ENCODE peak calls at places on chromosomes 16 and 17, in seven cellular contexts. G is activated CD4-positive, alpha-beta T cell treated with anti-CD3 and anti-CD28 coated beads for 24 hours; W is NCI-H460; U is stomach; O is mammary epithelial cell; Y is stromal cell of bone marrow; B is heart left ventricle. X is an unnamed sample.

GRCh38 chr16:85056211-85056748 is 28.7 kb downstream of the KIAA0513 start:
- DNase-seq in G (no peak), W (no peak), U (no peak), O (no peak), Y (no peak), B (no peak), X (no peak)

GRCh38 chr16:12002447-12003006 is 26.0 kb downstream of the SNX29 start:
- DNase-seq in G (no peak), W (no peak), U (no peak), O (no peak), Y (peak; percentile 53), B (peak; percentile 37), X (peak; percentile 51)

GRCh38 chr17:9021985-9022552 is 759 bp downstream of the NTN1 start:
- DNase-seq in G (no peak), W (no peak), U (no peak), O (peak; percentile 51), Y (no peak), B (peak; percentile 45), X (no peak)

GRCh38 chr17:58507123-58507634 is 7.3 kb downstream of the MTMR4 start:
- DNase-seq in G (no peak), W (no peak), U (no peak), O (no peak), Y (no peak), B (peak; percentile 67), X (no peak)

GRCh38 chr17:28982191-28982793 is 23.5 kb downstream of the SEZ6 start:
- DNase-seq in G (peak; percentile 10), W (no peak), U (no peak), O (no peak), Y (no peak), B (no peak), X (no peak)

GRCh38 chr17:47654991-47655390 is 5.3 kb downstream of the KPNB1 start:
- DNase-seq in G (no peak), W (no peak), U (peak; percentile 44), O (no peak), Y (no peak), B (no peak), X (no peak)

GRCh38 chr16:49920397-49920796 is 64.5 kb upstream of the ZNF423 start:
- DNase-seq in G (no peak), W (no peak), U (no peak), O (no peak), Y (no peak), B (no peak), X (no peak)

GRCh38 chr16:67246081-67246944 is 968 bp downstream of the FHOD1 start:
- DNase-seq in G (no peak), W (peak; percentile 69), U (peak; percentile 95), O (peak; percentile 88), Y (peak; percentile 74), B (peak; percentile 87), X (peak; percentile 92)

GRCh38 chr16:87382023-87382785 is 1.4 kb downstream of the FBXO31 start:
- DNase-seq in G (no peak), W (no peak), U (no peak), O (no peak), Y (no peak), B (no peak), X (no peak)

GRCh38 chr17:38333635-38334295 is 10.0 kb downstream of the GPR179 start:
- DNase-seq in G (no peak), W (peak; percentile 33), U (peak; percentile 29), O (no peak), Y (no peak), B (no peak), X (peak; percentile 66)

GRCh38 chr17:39740357-39741111 is 2.8 kb downstream of the GRB7 start:
- DNase-seq in G (no peak), W (no peak), U (no peak), O (peak; percentile 94), Y (no peak), B (no peak), X (no peak)

GRCh38 chr16:89139907-89140361 is 31.6 kb upstream of the CDH15 start:
- DNase-seq in G (no peak), W (no peak), U (no peak), O (no peak), Y (no peak), B (no peak), X (no peak)

GRCh38 chr16:49890876-49891275 is 35.0 kb upstream of the ZNF423 start:
- DNase-seq in G (no peak), W (no peak), U (no peak), O (no peak), Y (no peak), B (no peak), X (peak; percentile 22)

GRCh38 chr16:46607529-46607928 is 13.7 kb downstream of the SHCBP1 start:
- DNase-seq in G (no peak), W (peak; percentile 62), U (no peak), O (peak; percentile 14), Y (peak; percentile 48), B (no peak), X (peak; percentile 49)

GRCh38 chr16:47983999-47984580 is 171.7 kb downstream of the ABCC12 start:
- DNase-seq in G (no peak), W (no peak), U (no peak), O (no peak), Y (no peak), B (no peak), X (no peak)

GRCh38 chr17:44414394-44415155 is 25.1 kb upstream of the ITGA2B start:
- DNase-seq in G (no peak), W (no peak), U (no peak), O (no peak), Y (no peak), B (no peak), X (no peak)

GRCh38 chr17:8856869-8857575 is 10.5 kb downstream of the PIK3R6 start:
- DNase-seq in G (no peak), W (no peak), U (no peak), O (no peak), Y (no peak), B (no peak), X (no peak)